ENCODE peak calls at places on chromosomes 3 and 15, in four cellular contexts. T, D, A and F are unnamed samples.

GRCh38 chr3:140910860-140911259 is 30.8 kb upstream of the SLC25A36 start:
- DNase-seq in T (peak; percentile 8), D (no peak), A (no peak), F (peak; percentile 14)

GRCh38 chr15:52649686-52650085 is 29.5 kb downstream of the ATOSA start:
- DNase-seq in T (no peak), D (no peak), A (no peak), F (no peak)

GRCh38 chr15:29568840-29569532 is 253.3 kb downstream of the TJP1 start:
- DNase-seq in T (no peak), D (peak; percentile 27), A (peak; percentile 36), F (peak; percentile 16)

GRCh38 chr3:44309500-44309899 is 29.1 kb upstream of the TCAIM start:
- DNase-seq in T (no peak), D (no peak), A (no peak), F (no peak)

GRCh38 chr15:88218557-88219214 is 37.9 kb downstream of the NTRK3 start:
- DNase-seq in T (no peak), D (no peak), A (no peak), F (no peak)

GRCh38 chr3:27720899-27721716 is 1.0 kb downstream of the EOMES start:
- DNase-seq in T (no peak), D (no peak), A (no peak), F (no peak)

GRCh38 chr3:133494469-133494868 is 79.0 kb upstream of the CDV3 start:
- DNase-seq in T (no peak), D (peak; percentile 47), A (no peak), F (peak; percentile 47)

GRCh38 chr3:60147249-60147648 is 1097.4 kb upstream of the CFAP20DC start:
- DNase-seq in T (no peak), D (no peak), A (no peak), F (no peak)

GRCh38 chr15:67064607-67065530 is 533 bp upstream of the SMAD3 start:
- DNase-seq in T (peak; percentile 70), D (no peak), A (peak; percentile 34), F (peak; percentile 55)

GRCh38 chr15:57655809-57656208 is 50.7 kb upstream of the POLR2M start:
- DNase-seq in T (no peak), D (no peak), A (no peak), F (no peak)
- TF ChIP-seq CTCF in T (no peak), D (no peak), A (no peak), F (no peak)

GRCh38 chr3:9172851-9173320 is 76.6 kb downstream of the SRGAP3 start:
- DNase-seq in T (no peak), D (no peak), A (peak; percentile 71), F (no peak)
- TF ChIP-seq CTCF in T (no peak), D (no peak), A (no peak), F (no peak)

DNA sequence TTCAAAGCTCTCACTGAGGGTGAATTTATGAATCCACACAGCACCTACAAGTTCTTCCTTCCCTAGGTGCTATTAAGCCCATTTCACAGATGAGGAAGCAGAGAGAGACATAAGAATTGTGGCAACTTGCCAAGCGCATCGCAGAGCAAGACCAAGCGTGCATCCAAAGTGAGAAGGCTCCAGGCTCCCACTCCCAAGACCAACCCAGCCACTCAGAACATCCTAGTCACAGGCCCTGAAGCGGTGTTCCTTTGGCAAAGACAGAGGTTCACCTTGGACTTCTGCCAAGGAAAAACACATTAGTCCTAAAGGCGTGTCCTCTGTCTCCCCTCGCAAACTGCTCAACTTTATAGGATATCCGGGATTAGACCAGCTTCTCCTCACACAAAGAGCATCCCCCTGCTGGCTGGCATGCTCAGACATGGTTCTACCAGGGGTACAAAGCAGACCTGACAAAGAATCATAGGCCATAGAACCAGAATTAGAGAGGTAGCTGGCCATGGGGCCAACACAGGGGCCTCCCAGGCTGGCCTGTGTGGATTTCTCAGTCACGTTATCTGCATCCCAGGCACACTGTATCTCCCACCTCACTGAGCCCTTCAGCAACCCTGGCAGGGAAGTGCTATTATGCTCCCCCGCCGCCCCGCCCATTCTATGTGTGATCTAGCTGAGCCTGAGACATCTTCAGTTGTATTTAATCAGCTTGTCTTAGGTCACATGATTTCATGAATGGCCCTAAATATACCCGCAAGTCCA is 160.2 kb downstream of the FOXP1 start:
- DNase-seq in T (peak; percentile 46), D (no peak), A (peak; percentile 29), F (no peak)
- TF ChIP-seq CTCF in T (peak; percentile 28), D (no peak), A (no peak), F (no peak)

DNA sequence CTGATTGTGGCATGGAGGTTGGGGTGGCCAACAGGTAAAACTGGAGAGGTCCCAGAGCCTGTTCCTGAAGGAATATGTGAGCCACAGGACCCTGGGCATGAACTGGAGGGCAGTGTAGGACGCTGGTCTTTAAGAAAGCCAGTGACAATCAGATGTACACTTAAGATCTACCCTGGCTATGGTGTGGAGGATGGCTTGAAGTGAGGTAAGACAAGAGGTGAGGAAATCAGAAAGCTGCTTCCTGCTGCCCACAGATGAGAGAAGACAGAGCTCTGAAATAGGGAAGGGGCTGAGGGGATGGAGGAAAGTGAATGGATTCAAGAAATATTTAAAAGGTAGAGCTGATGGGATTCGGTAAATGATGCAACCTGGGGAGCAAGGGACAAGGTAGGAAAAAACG is 22.7 kb upstream of the KLHL6 start:
- DNase-seq in T (no peak), D (no peak), A (no peak), F (no peak)
- TF ChIP-seq CTCF in T (no peak), D (no peak), A (no peak), F (no peak)

DNA sequence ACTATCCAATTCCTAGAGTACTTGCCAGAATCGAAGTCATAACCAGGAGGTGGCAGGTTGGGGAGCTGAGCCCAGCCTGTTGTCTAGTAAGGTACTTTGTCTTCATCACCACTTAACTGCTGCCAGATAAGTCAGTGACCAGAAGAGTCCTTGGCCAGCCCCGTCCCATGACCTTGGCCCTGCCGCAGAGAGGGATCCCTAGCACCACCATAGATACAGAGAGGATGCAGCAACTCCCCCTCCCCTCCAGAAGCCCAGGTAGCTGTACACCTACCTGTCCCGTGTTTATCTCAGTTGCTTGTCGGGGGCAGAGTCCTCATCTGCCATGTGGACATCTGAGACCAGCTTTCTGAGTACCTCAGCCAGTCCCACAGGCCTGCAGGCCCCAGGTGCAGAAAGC is 153.6 kb upstream of the TP63 start:
- DNase-seq in T (no peak), D (no peak), A (no peak), F (no peak)
- TF ChIP-seq CTCF in T (no peak), D (no peak), A (no peak), F (no peak)

DNA sequence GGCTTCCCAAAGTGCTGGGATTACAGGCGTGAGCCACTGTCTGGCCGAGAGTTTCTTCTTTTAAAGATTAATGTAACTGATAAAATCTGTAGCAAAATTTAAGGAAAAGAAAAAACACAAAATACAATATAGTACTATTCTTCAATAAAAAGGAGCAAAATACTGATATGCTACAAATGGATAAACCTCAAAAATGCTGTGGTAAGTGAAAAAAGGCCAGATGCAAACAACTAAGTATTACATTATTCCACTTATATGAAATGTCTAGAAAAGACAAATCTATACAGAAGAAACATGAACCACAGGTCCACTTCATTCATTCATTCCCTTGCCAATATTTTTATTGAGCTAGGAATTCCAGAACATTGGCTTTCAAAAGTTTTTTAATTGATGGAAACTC is 299.5 kb downstream of the CTNNB1 start:
- DNase-seq in T (no peak), D (no peak), A (no peak), F (no peak)
- TF ChIP-seq CTCF in T (no peak), D (no peak), A (no peak), F (no peak)